ENCODE peak calls at places on chromosomes 12 and 14, in eight cellular contexts. I is PC-3, U is endodermal cell, W is fibroblast of lung, X is H1, T is IMR-90, F is GM23248, J is GM12878. D is an unnamed sample.

GRCh38 chr12:25352078-25352918 is 101.6 kb upstream of the KRAS start:
- DNase-seq in I (no peak), U (no peak), W (peak), X (no peak), T (peak), F (peak), J (peak), D (no peak)

GRCh38 chr14:31255286-31255685 is 47.7 kb upstream of the HECTD1 start:
- DNase-seq in I (no peak), U (no peak), W (no peak), X (no peak), T (no peak), F (no peak), J (no peak), D (no peak)

GRCh38 chr12:77608157-77608755 is 222.4 kb upstream of the NAV3 start:
- DNase-seq in I (no peak), U (no peak), W (no peak), X (no peak), T (no peak), F (no peak), J (no peak), D (no peak)

GRCh38 chr14:72513994-72514659 is 379.8 kb downstream of the DPF3 start:
- DNase-seq in I (peak), U (peak), W (peak), X (no peak), T (peak), F (peak), J (no peak), D (no peak)

GRCh38 chr14:24837280-24838046 is 203.5 kb upstream of the GZMB start:
- DNase-seq in I (no peak), U (peak), W (peak), X (no peak), T (peak), F (peak), J (no peak), D (no peak)

GRCh38 chr12:120536064-120536791 is 2.1 kb downstream of the RNF10 start:
- DNase-seq in I (peak), U (no peak), W (no peak), X (no peak), T (no peak), F (no peak), J (no peak), D (no peak)

GRCh38 chr12:131040491-131040890 is 86.8 kb downstream of the ADGRD1 start:
- DNase-seq in I (no peak), U (no peak), W (no peak), X (no peak), T (no peak), F (no peak), J (no peak), D (no peak)

GRCh38 chr12:46585854-46586621 is 213.5 kb upstream of the SLC38A2 start:
- DNase-seq in I (peak), U (peak), W (peak), X (peak), T (peak), F (peak), J (no peak), D (no peak)

GRCh38 chr12:46362895-46363581 is 9.5 kb downstream of the SLC38A2 start:
- DNase-seq in I (no peak), U (no peak), W (no peak), X (no peak), T (no peak), F (peak), J (no peak), D (peak)

GRCh38 chr12:69497308-69498026 is 27.3 kb downstream of the FRS2 start:
- DNase-seq in I (no peak), U (no peak), W (peak), X (no peak), T (peak), F (peak), J (peak), D (no peak)

GRCh38 chr12:124709722-124710656 is 142.6 kb upstream of the NCOR2 start:
- DNase-seq in I (no peak), U (no peak), W (peak), X (no peak), T (peak), F (peak), J (no peak), D (no peak)

GRCh38 chr12:108307006-108307405 is 32.1 kb downstream of the CMKLR1 start:
- DNase-seq in I (no peak), U (no peak), W (peak), X (no peak), T (peak), F (peak), J (no peak), D (no peak)

GRCh38 chr14:22977684-22978486 is 4.5 kb downstream of the AJUBA start:
- DNase-seq in I (peak), U (peak), W (peak), X (peak), T (peak), F (peak), J (no peak), D (peak)

GRCh38 chr12:52149651-52150241 is 42.1 kb downstream of the KRT80 start:
- DNase-seq in I (no peak), U (peak), W (no peak), X (no peak), T (no peak), F (no peak), J (no peak), D (no peak)

GRCh38 chr14:22276913-22277816 is 311.9 kb downstream of the DAD1 start:
- DNase-seq in I (peak), U (no peak), W (peak), X (no peak), T (peak), F (peak), J (no peak), D (no peak)

GRCh38 chr14:99571303-99571986 is 32.6 kb downstream of the CCDC85C start:
- DNase-seq in I (peak), U (no peak), W (no peak), X (no peak), T (no peak), F (no peak), J (no peak), D (no peak)

GRCh38 chr14:24366664-24367505 is 1.1 kb upstream of the NFATC4 start:
- DNase-seq in I (peak), U (peak), W (peak), X (no peak), T (peak), F (peak), J (peak), D (no peak)

GRCh38 chr12:124829008-124829707 is 34.5 kb downstream of the SCARB1 start:
- DNase-seq in I (peak), U (no peak), W (peak), X (no peak), T (peak), F (peak), J (no peak), D (peak)

GRCh38 chr12:120992989-120993388 is 14.6 kb downstream of the HNF1A start:
- DNase-seq in I (no peak), U (no peak), W (no peak), X (no peak), T (no peak), F (no peak), J (no peak), D (no peak)

GRCh38 chr12:6697584-6698351 is 2.8 kb downstream of the PIANP start:
- DNase-seq in I (peak), U (peak), W (peak), X (no peak), T (peak), F (peak), J (no peak), D (no peak)

GRCh38 chr12:106123551-106123991 is 15.2 kb downstream of the NUAK1 start:
- DNase-seq in I (peak), U (peak), W (no peak), X (no peak), T (no peak), F (peak), J (no peak), D (no peak)

GRCh38 chr12:69897744-69898143 is 72.7 kb downstream of the MYRFL start:
- DNase-seq in I (peak), U (peak), W (peak), X (no peak), T (peak), F (peak), J (no peak), D (peak)

GRCh38 chr14:94485944-94486841 is 10.2 kb upstream of the SERPINA9 start:
- DNase-seq in I (peak), U (peak), W (peak), X (peak), T (peak), F (peak), J (no peak), D (no peak)

GRCh38 chr14:68285421-68286179 is 466.0 kb downstream of the RAD51B start:
- DNase-seq in I (no peak), U (no peak), W (peak), X (no peak), T (no peak), F (peak), J (peak), D (no peak)

GRCh38 chr12:132248439-132249157 is 80.8 kb downstream of the GALNT9 start:
- DNase-seq in I (peak), U (no peak), W (peak), X (no peak), T (peak), F (peak), J (no peak), D (no peak)

GRCh38 chr14:93029417-93029816 is 86.3 kb downstream of the ITPK1 start:
- DNase-seq in I (no peak), U (no peak), W (no peak), X (no peak), T (no peak), F (no peak), J (no peak), D (no peak)

GRCh38 chr12:45354399-45354798 is 138.5 kb downstream of the ANO6 start:
- DNase-seq in I (no peak), U (no peak), W (no peak), X (no peak), T (no peak), F (no peak), J (peak), D (no peak)

GRCh38 chr14:21455592-21455911 is 371 bp downstream of the CHD8 start:
- DNase-seq in I (peak), U (no peak), W (no peak), X (no peak), T (no peak), F (peak), J (no peak), D (no peak)

GRCh38 chr12:2179058-2179457 is 126.3 kb downstream of the CACNA1C start:
- DNase-seq in I (no peak), U (no peak), W (no peak), X (no peak), T (no peak), F (no peak), J (no peak), D (no peak)

GRCh38 chr12:37543131-37543965 is 773.2 kb upstream of the ALG10B start:
- DNase-seq in I (no peak), U (no peak), W (no peak), X (no peak), T (no peak), F (no peak), J (no peak), D (no peak)

GRCh38 chr14:53044486-53044885 is 93.6 kb upstream of the FERMT2 start:
- DNase-seq in I (peak), U (no peak), W (peak), X (no peak), T (peak), F (peak), J (no peak), D (no peak)

GRCh38 chr14:89137514-89138163 is 279.4 kb downstream of the FOXN3 start:
- DNase-seq in I (peak), U (no peak), W (peak), X (no peak), T (peak), F (peak), J (no peak), D (no peak)

GRCh38 chr12:13851828-13852227 is 129.6 kb downstream of the GRIN2B start:
- DNase-seq in I (no peak), U (peak), W (no peak), X (peak), T (no peak), F (no peak), J (no peak), D (no peak)

GRCh38 chr14:58873228-58873953 is 235.6 kb downstream of the DACT1 start:
- DNase-seq in I (no peak), U (no peak), W (no peak), X (no peak), T (no peak), F (no peak), J (no peak), D (no peak)

DNA sequence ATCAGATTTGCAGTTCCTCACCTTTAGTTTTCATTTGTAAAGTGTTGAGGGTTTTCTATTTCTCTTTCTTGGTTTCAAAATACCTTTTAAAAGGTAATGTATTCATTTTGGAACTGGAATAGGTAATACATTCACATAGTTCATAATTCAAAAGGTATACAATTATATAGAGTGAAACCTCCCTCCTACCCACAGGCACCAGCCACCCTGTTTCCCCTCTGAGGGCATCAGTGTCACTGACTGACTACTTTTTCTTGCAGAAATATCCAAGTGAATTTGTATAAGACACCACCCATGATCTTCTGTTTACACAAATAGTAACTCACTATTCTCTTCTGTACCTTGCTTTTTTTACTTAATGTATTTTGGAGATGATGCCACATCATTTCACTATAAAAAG is 139.6 kb upstream of the EGLN3 start:
- DNase-seq in I (no peak), U (no peak), W (no peak), X (no peak), T (no peak), F (no peak), J (no peak), D (no peak)
- H3K4me3 ChIP-seq in I (no peak), U (no peak), W (no peak), X (no peak), T (no peak), F (no peak), J (no peak), D (no peak)

DNA sequence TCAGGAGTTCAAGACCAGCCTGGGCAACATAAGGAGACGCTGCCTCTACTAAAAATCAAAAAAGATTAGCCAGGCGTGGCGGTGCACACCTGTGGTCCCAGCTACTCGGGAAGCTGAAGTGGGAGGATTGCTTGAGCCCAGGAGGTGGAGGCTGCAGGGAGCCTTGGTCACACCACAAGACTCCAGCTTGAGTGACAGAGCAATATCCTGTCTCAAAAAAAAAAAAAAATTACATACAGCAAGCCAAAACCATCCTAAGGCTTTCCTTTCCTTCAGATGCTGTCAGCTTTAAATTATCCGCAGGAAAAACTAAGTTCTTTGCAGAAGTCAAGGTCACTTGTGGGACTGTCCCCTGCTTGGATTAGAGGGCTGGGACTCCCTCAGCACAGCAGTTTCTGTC is 1.3 kb downstream of the CS start:
- DNase-seq in I (no peak), U (no peak), W (no peak), X (no peak), T (no peak), F (no peak), J (no peak), D (no peak)
- H3K9ac ChIP-seq in I (peak), U (no peak), W (no peak), X (peak), T (peak), F (peak), J (peak), D (peak)

GRCh38 chr12:57490126-57490525 is 2.3 kb downstream of the MARS1 start:
- DNase-seq in I (no peak), U (no peak), W (no peak), X (no peak), T (no peak), F (no peak), J (no peak), D (no peak)

GRCh38 chr12:57488397-57489156 is 709 bp downstream of the MARS1 start:
- DNase-seq in I (no peak), U (peak), W (no peak), X (no peak), T (peak), F (peak), J (no peak), D (no peak)

GRCh38 chr12:57487055-57487596 is 742 bp upstream of the MARS1 start:
- DNase-seq in I (no peak), U (no peak), W (no peak), X (no peak), T (no peak), F (no peak), J (no peak), D (no peak)

GRCh38 chr12:57487597-57488396 is at the start of gene MARS1:
- DNase-seq in I (peak), U (peak), W (peak), X (peak), T (peak), F (peak), J (peak), D (peak)

GRCh38 chr12:57489157-57489641 is 1.3 kb downstream of the MARS1 start:
- DNase-seq in I (no peak), U (no peak), W (peak), X (no peak), T (peak), F (peak), J (no peak), D (no peak)
- H3K4me3 ChIP-seq in I (peak), U (peak), W (peak), X (peak), T (peak), F (peak), J (peak), D (peak)

GRCh38 chr12:93315907-93316622 is 61.7 kb upstream of the NUDT4 start:
- DNase-seq in I (no peak), U (no peak), W (peak), X (no peak), T (peak), F (no peak), J (no peak), D (no peak)
- H3K9ac ChIP-seq in I (no peak), U (no peak), W (no peak), X (no peak), T (no peak), F (no peak), J (no peak), D (no peak)

DNA sequence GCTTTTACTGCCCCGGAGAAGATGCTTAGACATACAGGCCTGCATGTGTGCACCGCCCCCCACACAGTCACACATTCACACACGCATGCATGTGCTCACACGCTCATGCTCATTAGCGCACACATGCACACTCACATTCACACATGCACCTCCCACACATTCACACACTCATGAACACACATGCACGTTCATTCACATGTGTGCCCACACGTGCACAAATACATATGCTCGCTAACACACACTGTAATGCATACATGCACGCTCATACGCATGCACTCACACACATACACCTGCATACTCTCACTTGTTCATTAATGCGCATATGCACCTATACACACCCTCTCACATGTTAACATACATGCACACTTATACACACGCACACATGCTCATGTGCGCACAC is 21.9 kb downstream of the TMEM132C start:
- DNase-seq in I (no peak), U (no peak), W (no peak), X (no peak), T (no peak), F (no peak), J (no peak), D (no peak)
- H3K4me3 ChIP-seq in I (no peak), U (no peak), W (no peak), X (no peak), T (no peak), F (no peak), J (no peak), D (no peak)

DNA sequence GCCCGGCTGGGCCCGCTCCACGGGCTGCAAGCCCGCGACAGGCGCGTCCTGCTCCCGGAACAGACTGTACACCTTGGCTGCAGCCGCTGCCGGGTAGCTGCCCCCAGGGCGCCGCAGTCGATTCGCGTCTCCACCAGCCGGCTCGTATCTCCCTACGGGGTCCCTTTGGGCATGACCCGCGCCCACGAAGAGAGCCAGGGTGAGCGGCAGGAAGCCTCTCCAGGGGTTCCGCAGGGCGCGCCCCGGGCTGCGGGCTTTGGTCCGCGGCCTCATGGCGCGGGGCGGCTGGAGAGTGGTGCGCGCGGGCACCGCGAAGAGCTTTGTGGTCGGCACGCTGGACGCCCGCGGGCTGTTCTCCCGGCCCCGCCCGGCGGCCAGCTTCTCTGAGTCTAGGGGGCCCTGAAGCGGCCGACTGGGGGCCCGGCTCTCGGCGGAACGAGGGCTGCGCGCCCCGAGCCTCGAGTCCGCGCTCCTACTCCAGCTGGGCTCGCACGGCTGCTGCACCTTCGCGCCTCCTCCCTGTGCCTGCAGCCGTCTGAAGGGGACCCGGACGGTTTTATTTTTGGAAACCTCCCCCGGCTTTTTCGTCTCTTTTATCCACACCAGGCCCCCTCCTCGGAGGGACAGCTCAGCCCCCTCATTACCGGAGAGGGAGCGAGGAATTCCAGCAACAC is at the start of gene LTBP2:
- DNase-seq in I (peak), U (peak), W (peak), X (no peak), T (peak), F (peak), J (no peak), D (no peak)
- H3K9ac ChIP-seq in I (peak), U (no peak), W (peak), X (no peak), T (peak), F (peak), J (no peak), D (peak)

GRCh38 chr12:93683410-93683809 is 6.2 kb downstream of the CRADD start:
- DNase-seq in I (no peak), U (peak), W (no peak), X (no peak), T (no peak), F (no peak), J (no peak), D (no peak)

GRCh38 chr12:93686572-93687365 is 9.6 kb downstream of the CRADD start:
- DNase-seq in I (no peak), U (no peak), W (no peak), X (no peak), T (no peak), F (no peak), J (no peak), D (no peak)

GRCh38 chr12:93684716-93685115 is 7.5 kb downstream of the CRADD start:
- DNase-seq in I (no peak), U (no peak), W (no peak), X (no peak), T (no peak), F (peak), J (no peak), D (no peak)

GRCh38 chr12:93689076-93689834 is 12.1 kb downstream of the CRADD start:
- DNase-seq in I (peak), U (no peak), W (no peak), X (no peak), T (peak), F (no peak), J (no peak), D (no peak)
- H3K4me3 ChIP-seq in I (no peak), U (no peak), W (no peak), X (no peak), T (no peak), F (no peak), J (no peak), D (no peak)